ENCODE peak calls at places on chromosomes 3 and 15, in nine cellular contexts. One of them, this sample, is unnamed.

GRCh38 chr15:51866751-51867150 is 37.3 kb downstream of the TMOD3 start:
- DNase-seq in thyroid gland: no peak
- DNase-seq in SK-N-SH: no peak
- DNase-seq in heart right ventricle: no peak
- DNase-seq in tibial artery: no peak
- DNase-seq in GM06990: no peak
- DNase-seq in lung: no peak
- DNase-seq in tibial nerve: no peak
- DNase-seq in brain microvascular endothelial cell: no peak
- DNase-seq in this sample: no peak

GRCh38 chr15:39028069-39028468 is 463.5 kb upstream of the RASGRP1 start:
- DNase-seq in thyroid gland: no peak
- DNase-seq in SK-N-SH: no peak
- DNase-seq in heart right ventricle: no peak
- DNase-seq in tibial artery: no peak
- DNase-seq in GM06990: no peak
- DNase-seq in lung: no peak
- DNase-seq in tibial nerve: peak; percentile 15
- DNase-seq in brain microvascular endothelial cell: peak; percentile 59
- DNase-seq in this sample: peak; percentile 19

GRCh38 chr3:189273736-189274135 is 102.0 kb downstream of the TPRG1 start:
- DNase-seq in thyroid gland: no peak
- DNase-seq in SK-N-SH: no peak
- DNase-seq in heart right ventricle: no peak
- DNase-seq in tibial artery: no peak
- DNase-seq in GM06990: no peak
- DNase-seq in lung: no peak
- DNase-seq in tibial nerve: no peak
- DNase-seq in brain microvascular endothelial cell: no peak
- DNase-seq in this sample: no peak

GRCh38 chr15:38514601-38515000 is 50.0 kb downstream of the RASGRP1 start:
- DNase-seq in thyroid gland: no peak
- DNase-seq in SK-N-SH: peak; percentile 50
- DNase-seq in heart right ventricle: no peak
- DNase-seq in tibial artery: no peak
- DNase-seq in GM06990: no peak
- DNase-seq in lung: no peak
- DNase-seq in tibial nerve: no peak
- DNase-seq in brain microvascular endothelial cell: no peak
- DNase-seq in this sample: no peak

GRCh38 chr3:188383763-188384162 is 229.8 kb downstream of the LPP start:
- DNase-seq in thyroid gland: no peak
- DNase-seq in SK-N-SH: no peak
- DNase-seq in heart right ventricle: no peak
- DNase-seq in tibial artery: no peak
- DNase-seq in GM06990: no peak
- DNase-seq in lung: no peak
- DNase-seq in tibial nerve: no peak
- DNase-seq in brain microvascular endothelial cell: no peak
- DNase-seq in this sample: no peak

GRCh38 chr3:194532591-194532990 is 45.8 kb upstream of the ATP13A3 start:
- DNase-seq in thyroid gland: no peak
- DNase-seq in SK-N-SH: no peak
- DNase-seq in heart right ventricle: no peak
- DNase-seq in tibial artery: no peak
- DNase-seq in GM06990: no peak
- DNase-seq in lung: no peak
- DNase-seq in tibial nerve: no peak
- DNase-seq in brain microvascular endothelial cell: no peak
- DNase-seq in this sample: no peak

GRCh38 chr15:98953950-98954349 is 53.6 kb downstream of the PGPEP1L start:
- DNase-seq in thyroid gland: no peak
- DNase-seq in SK-N-SH: no peak
- DNase-seq in heart right ventricle: no peak
- DNase-seq in tibial artery: peak; percentile 85
- DNase-seq in GM06990: no peak
- DNase-seq in lung: no peak
- DNase-seq in tibial nerve: no peak
- DNase-seq in brain microvascular endothelial cell: no peak
- DNase-seq in this sample: no peak

GRCh38 chr3:149332227-149332765 is 1.1 kb downstream of the TM4SF18 start:
- DNase-seq in thyroid gland: no peak
- DNase-seq in SK-N-SH: no peak
- DNase-seq in heart right ventricle: no peak
- DNase-seq in tibial artery: no peak
- DNase-seq in GM06990: no peak
- DNase-seq in lung: no peak
- DNase-seq in tibial nerve: no peak
- DNase-seq in brain microvascular endothelial cell: no peak
- DNase-seq in this sample: no peak

GRCh38 chr3:4416427-4416826 is 50.6 kb downstream of the SUMF1 start:
- DNase-seq in thyroid gland: no peak
- DNase-seq in SK-N-SH: no peak
- DNase-seq in heart right ventricle: no peak
- DNase-seq in tibial artery: no peak
- DNase-seq in GM06990: no peak
- DNase-seq in lung: no peak
- DNase-seq in tibial nerve: no peak
- DNase-seq in brain microvascular endothelial cell: no peak
- DNase-seq in this sample: no peak

GRCh38 chr3:4419386-4419785 is 47.7 kb downstream of the SUMF1 start:
- DNase-seq in thyroid gland: no peak
- DNase-seq in SK-N-SH: no peak
- DNase-seq in heart right ventricle: no peak
- DNase-seq in tibial artery: no peak
- DNase-seq in GM06990: no peak
- DNase-seq in lung: no peak
- DNase-seq in tibial nerve: no peak
- DNase-seq in brain microvascular endothelial cell: no peak
- DNase-seq in this sample: no peak

GRCh38 chr3:4416961-4417360 is 50.1 kb downstream of the SUMF1 start:
- DNase-seq in thyroid gland: no peak
- DNase-seq in SK-N-SH: peak; percentile 45
- DNase-seq in heart right ventricle: peak; percentile 13
- DNase-seq in tibial artery: peak; percentile 97
- DNase-seq in GM06990: no peak
- DNase-seq in lung: no peak
- DNase-seq in tibial nerve: no peak
- DNase-seq in brain microvascular endothelial cell: peak; percentile 93
- DNase-seq in this sample: peak; percentile 18

GRCh38 chr3:4418156-4418555 is 48.9 kb downstream of the SUMF1 start:
- DNase-seq in thyroid gland: no peak
- DNase-seq in SK-N-SH: no peak
- DNase-seq in heart right ventricle: peak; percentile 38
- DNase-seq in tibial artery: no peak
- DNase-seq in GM06990: no peak
- DNase-seq in lung: no peak
- DNase-seq in tibial nerve: no peak
- DNase-seq in brain microvascular endothelial cell: no peak
- DNase-seq in this sample: no peak

DNA sequence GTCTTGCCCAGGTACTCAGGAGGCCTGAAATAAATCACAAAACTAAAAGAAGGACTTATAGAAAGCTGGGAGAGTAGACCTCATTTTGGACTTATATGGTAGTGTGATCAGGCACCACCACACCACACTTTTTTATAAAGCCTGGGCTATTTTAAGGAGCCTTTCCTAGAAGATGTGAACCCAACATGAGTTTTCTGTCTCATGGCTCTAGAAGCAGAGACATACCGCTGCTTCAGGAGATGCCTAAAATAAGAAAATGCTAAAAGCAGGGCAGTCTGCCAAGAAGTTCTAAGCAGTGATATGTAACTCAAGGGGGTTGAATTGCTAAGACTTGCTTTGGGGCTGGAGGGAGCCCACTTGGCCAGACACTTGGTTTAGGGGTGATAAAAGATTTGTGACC is 49.6 kb downstream of the SUMF1 start:
- DNase-seq in thyroid gland: no peak
- DNase-seq in SK-N-SH: no peak
- DNase-seq in heart right ventricle: peak; percentile 30
- DNase-seq in tibial artery: peak; percentile 69
- DNase-seq in GM06990: no peak
- DNase-seq in lung: no peak
- DNase-seq in tibial nerve: no peak
- DNase-seq in brain microvascular endothelial cell: peak; percentile 74
- DNase-seq in this sample: no peak
- H3K4me3 ChIP-seq in thyroid gland: no peak overlapping the region
- H3K4me3 ChIP-seq in SK-N-SH: no peak overlapping the region
- H3K4me3 ChIP-seq in heart right ventricle: no peak overlapping the region
- H3K4me3 ChIP-seq in tibial artery: no peak overlapping the region
- H3K4me3 ChIP-seq in GM06990: no peak overlapping the region
- H3K4me3 ChIP-seq in lung: no peak overlapping the region
- H3K4me3 ChIP-seq in tibial nerve: no peak overlapping the region
- H3K4me3 ChIP-seq in brain microvascular endothelial cell: no peak overlapping the region
- H3K4me3 ChIP-seq in this sample: no peak overlapping the region

GRCh38 chr3:139364549-139364948 is 20.7 kb downstream of the MRPS22 start:
- DNase-seq in thyroid gland: no peak
- DNase-seq in SK-N-SH: no peak
- DNase-seq in heart right ventricle: no peak
- DNase-seq in tibial artery: no peak
- DNase-seq in GM06990: no peak
- DNase-seq in lung: no peak
- DNase-seq in tibial nerve: no peak
- DNase-seq in brain microvascular endothelial cell: no peak
- DNase-seq in this sample: no peak
- H3K36me3 ChIP-seq in thyroid gland: peaks cover 78% of the 10 kb centered on the region
- H3K36me3 ChIP-seq in SK-N-SH: peaks cover 88% of the 10 kb centered on the region
- H3K36me3 ChIP-seq in heart right ventricle: peaks cover 100% of the 10 kb centered on the region
- H3K36me3 ChIP-seq in tibial artery: peaks cover 99% of the 10 kb centered on the region
- H3K36me3 ChIP-seq in GM06990: peaks cover 11% of the 10 kb centered on the region
- H3K36me3 ChIP-seq in lung: peaks cover 19% of the 10 kb centered on the region
- H3K36me3 ChIP-seq in tibial nerve: peaks cover 100% of the 10 kb centered on the region
- H3K36me3 ChIP-seq in brain microvascular endothelial cell: peaks cover 89% of the 10 kb centered on the region
- H3K36me3 ChIP-seq in this sample: no peaks in the 10 kb centered on the region

GRCh38 chr3:88003115-88003755 is 55.6 kb downstream of the CGGBP1 start:
- DNase-seq in thyroid gland: no peak
- DNase-seq in SK-N-SH: peak; percentile 27
- DNase-seq in heart right ventricle: no peak
- DNase-seq in tibial artery: no peak
- DNase-seq in GM06990: no peak
- DNase-seq in lung: no peak
- DNase-seq in tibial nerve: peak; percentile 50
- DNase-seq in brain microvascular endothelial cell: peak; percentile 44
- DNase-seq in this sample: peak; percentile 21

GRCh38 chr3:88000853-88001252 is 58.0 kb downstream of the CGGBP1 start:
- DNase-seq in thyroid gland: no peak
- DNase-seq in SK-N-SH: peak; percentile 12
- DNase-seq in heart right ventricle: no peak
- DNase-seq in tibial artery: no peak
- DNase-seq in GM06990: no peak
- DNase-seq in lung: no peak
- DNase-seq in tibial nerve: no peak
- DNase-seq in brain microvascular endothelial cell: no peak
- DNase-seq in this sample: no peak

GRCh38 chr3:88009066-88009465 is 49.7 kb downstream of the CGGBP1 start:
- DNase-seq in thyroid gland: no peak
- DNase-seq in SK-N-SH: no peak
- DNase-seq in heart right ventricle: no peak
- DNase-seq in tibial artery: no peak
- DNase-seq in GM06990: no peak
- DNase-seq in lung: no peak
- DNase-seq in tibial nerve: no peak
- DNase-seq in brain microvascular endothelial cell: no peak
- DNase-seq in this sample: no peak

GRCh38 chr3:88002448-88002847 is 56.4 kb downstream of the CGGBP1 start:
- DNase-seq in thyroid gland: no peak
- DNase-seq in SK-N-SH: no peak
- DNase-seq in heart right ventricle: no peak
- DNase-seq in tibial artery: no peak
- DNase-seq in GM06990: no peak
- DNase-seq in lung: no peak
- DNase-seq in tibial nerve: no peak
- DNase-seq in brain microvascular endothelial cell: no peak
- DNase-seq in this sample: no peak

DNA sequence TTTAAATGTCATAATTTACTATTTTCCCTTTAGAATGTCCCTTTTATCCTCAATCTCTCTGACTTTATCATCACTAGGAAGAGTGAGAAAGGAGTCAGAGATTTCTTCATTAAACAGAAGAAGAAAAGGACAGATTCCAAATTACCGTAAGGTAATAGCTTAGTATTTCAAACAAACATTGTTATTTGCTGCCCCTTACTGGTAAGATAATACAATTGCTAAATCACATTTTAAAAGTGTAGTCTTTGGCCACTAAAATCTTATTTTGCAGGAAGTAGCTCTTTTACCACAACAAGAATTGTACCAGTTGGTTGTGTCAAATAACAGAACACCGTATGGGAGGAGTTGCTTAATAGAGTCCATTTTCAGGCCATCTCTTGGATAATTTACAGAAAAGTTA is 53.7 kb downstream of the CGGBP1 start:
- DNase-seq in thyroid gland: no peak
- DNase-seq in SK-N-SH: no peak
- DNase-seq in heart right ventricle: no peak
- DNase-seq in tibial artery: no peak
- DNase-seq in GM06990: no peak
- DNase-seq in lung: no peak
- DNase-seq in tibial nerve: no peak
- DNase-seq in brain microvascular endothelial cell: no peak
- DNase-seq in this sample: peak; percentile 9
- TF ChIP-seq CTCF in thyroid gland: no peak
- TF ChIP-seq CTCF in SK-N-SH: peak; percentile 57
- TF ChIP-seq CTCF in heart right ventricle: peak; percentile 49
- TF ChIP-seq CTCF in tibial artery: peak; percentile 19
- TF ChIP-seq CTCF in GM06990: peak; percentile 33
- TF ChIP-seq CTCF in lung: no peak
- TF ChIP-seq CTCF in tibial nerve: peak; percentile 16
- TF ChIP-seq CTCF in brain microvascular endothelial cell: peak; percentile 13
- TF ChIP-seq CTCF in this sample: peak; percentile 38

GRCh38 chr3:141407043-141407442 is 38.7 kb downstream of the ZBTB38 start:
- DNase-seq in thyroid gland: peak; percentile 32
- DNase-seq in SK-N-SH: no peak
- DNase-seq in heart right ventricle: peak; percentile 69
- DNase-seq in tibial artery: no peak
- DNase-seq in GM06990: no peak
- DNase-seq in lung: peak; percentile 54
- DNase-seq in tibial nerve: peak; percentile 61
- DNase-seq in brain microvascular endothelial cell: peak; percentile 97
- DNase-seq in this sample: no peak

GRCh38 chr3:141408596-141408995 is 40.3 kb downstream of the ZBTB38 start:
- DNase-seq in thyroid gland: no peak
- DNase-seq in SK-N-SH: no peak
- DNase-seq in heart right ventricle: no peak
- DNase-seq in tibial artery: no peak
- DNase-seq in GM06990: no peak
- DNase-seq in lung: no peak
- DNase-seq in tibial nerve: no peak
- DNase-seq in brain microvascular endothelial cell: no peak
- DNase-seq in this sample: no peak

GRCh38 chr3:141405581-141405980 is 37.3 kb downstream of the ZBTB38 start:
- DNase-seq in thyroid gland: no peak
- DNase-seq in SK-N-SH: no peak
- DNase-seq in heart right ventricle: no peak
- DNase-seq in tibial artery: no peak
- DNase-seq in GM06990: no peak
- DNase-seq in lung: no peak
- DNase-seq in tibial nerve: no peak
- DNase-seq in brain microvascular endothelial cell: peak; percentile 57
- DNase-seq in this sample: no peak

GRCh38 chr3:141406265-141406664 is 38.0 kb downstream of the ZBTB38 start:
- DNase-seq in thyroid gland: no peak
- DNase-seq in SK-N-SH: no peak
- DNase-seq in heart right ventricle: no peak
- DNase-seq in tibial artery: no peak
- DNase-seq in GM06990: no peak
- DNase-seq in lung: no peak
- DNase-seq in tibial nerve: no peak
- DNase-seq in brain microvascular endothelial cell: no peak
- DNase-seq in this sample: no peak

DNA sequence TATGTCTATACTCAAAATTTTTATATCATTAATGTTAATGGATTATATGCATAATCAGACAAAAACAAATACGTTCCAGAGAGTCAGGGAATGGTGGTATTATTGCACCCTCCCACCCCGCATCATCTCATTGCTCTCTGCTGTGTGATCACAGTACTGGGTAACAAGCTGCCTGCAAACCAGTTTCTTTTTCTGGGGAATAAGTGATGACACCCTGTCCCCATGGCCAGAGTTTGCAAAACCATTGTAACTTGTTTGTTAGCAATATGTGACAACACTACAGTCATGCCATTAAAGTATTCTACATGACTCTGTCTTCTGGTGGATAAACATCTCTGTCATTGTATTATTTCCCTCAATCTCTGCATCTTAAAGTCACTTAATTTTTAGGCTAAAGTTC is 39.5 kb downstream of the ZBTB38 start:
- DNase-seq in thyroid gland: no peak
- DNase-seq in SK-N-SH: no peak
- DNase-seq in heart right ventricle: no peak
- DNase-seq in tibial artery: no peak
- DNase-seq in GM06990: no peak
- DNase-seq in lung: no peak
- DNase-seq in tibial nerve: no peak
- DNase-seq in brain microvascular endothelial cell: no peak
- DNase-seq in this sample: no peak
- H3K4me3 ChIP-seq in thyroid gland: no peak overlapping the region
- H3K4me3 ChIP-seq in SK-N-SH: no peak overlapping the region
- H3K4me3 ChIP-seq in heart right ventricle: no peak overlapping the region
- H3K4me3 ChIP-seq in tibial artery: no peak overlapping the region
- H3K4me3 ChIP-seq in GM06990: no peak overlapping the region
- H3K4me3 ChIP-seq in lung: no peak overlapping the region
- H3K4me3 ChIP-seq in tibial nerve: no peak overlapping the region
- H3K4me3 ChIP-seq in brain microvascular endothelial cell: no peak overlapping the region
- H3K4me3 ChIP-seq in this sample: no peak overlapping the region

This sample was measured in kidney epithelial cell.